ENCODE peak calls at places on chromosome 11, in nine cellular contexts. F, U, K, E, A, H, P, J and O are unnamed samples.

GRCh38 chr11:44749160-44749559 is 22.4 kb downstream of the TSPAN18 start:
- DNase-seq in F (no peak), U (no peak), K (no peak), E (no peak), A (no peak), H (no peak), P (no peak), J (no peak), O (no peak)

GRCh38 chr11:65498977-65499712 is at the start of gene MALAT1:
- DNase-seq in F (peak; percentile 96), U (peak; percentile 98), K (peak; percentile 91), E (peak; percentile 92), A (peak; percentile 95), H (no peak), P (peak; percentile 99), J (peak; percentile 96), O (no peak)

GRCh38 chr11:129374993-129375721 is 491 bp upstream of the BARX2 start:
- DNase-seq in F (no peak), U (no peak), K (no peak), E (peak; percentile 66), A (no peak), H (no peak), P (no peak), J (peak; percentile 25), O (no peak)

GRCh38 chr11:79626135-79626748 is 185.4 kb upstream of the TENM4 start:
- DNase-seq in F (no peak), U (no peak), K (no peak), E (no peak), A (no peak), H (peak; percentile 0), P (peak; percentile 32), J (no peak), O (peak; percentile 2)

GRCh38 chr11:129251067-129251466 is 58.9 kb upstream of the ARHGAP32 start:
- DNase-seq in F (no peak), U (peak; percentile 13), K (no peak), E (no peak), A (no peak), H (no peak), P (no peak), J (peak; percentile 64), O (no peak)

GRCh38 chr11:27213232-27213660 is 149.8 kb downstream of the CCDC34 start:
- DNase-seq in F (no peak), U (peak; percentile 84), K (peak; percentile 59), E (no peak), A (peak; percentile 95), H (peak; percentile 85), P (peak; percentile 38), J (peak; percentile 92), O (peak; percentile 80)

GRCh38 chr11:12537778-12538401 is 136.3 kb upstream of the TEAD1 start:
- DNase-seq in F (no peak), U (peak; percentile 47), K (no peak), E (peak; percentile 48), A (no peak), H (no peak), P (no peak), J (no peak), O (no peak)

GRCh38 chr11:36075053-36075452 is 131.2 kb downstream of the LDLRAD3 start:
- DNase-seq in F (no peak), U (peak; percentile 90), K (peak; percentile 65), E (no peak), A (peak; percentile 32), H (peak; percentile 76), P (no peak), J (peak; percentile 90), O (peak; percentile 94)

GRCh38 chr11:95991101-95991500 is 67.2 kb upstream of the MTMR2 start:
- DNase-seq in F (no peak), U (no peak), K (no peak), E (no peak), A (no peak), H (no peak), P (no peak), J (peak; percentile 33), O (no peak)

GRCh38 chr11:69540118-69541000 is 58.9 kb downstream of the LINC01488 start:
- DNase-seq in F (peak; percentile 66), U (no peak), K (no peak), E (peak; percentile 51), A (no peak), H (no peak), P (no peak), J (no peak), O (no peak)

GRCh38 chr11:64090811-64091516 is 55.2 kb downstream of the FLRT1 start:
- DNase-seq in F (no peak), U (peak; percentile 62), K (no peak), E (no peak), A (no peak), H (no peak), P (no peak), J (peak; percentile 13), O (no peak)

GRCh38 chr11:111360150-111361043 is 18.7 kb downstream of the POU2AF1 start:
- DNase-seq in F (no peak), U (no peak), K (no peak), E (no peak), A (no peak), H (no peak), P (peak; percentile 18), J (no peak), O (no peak)

GRCh38 chr11:36487619-36488018 is 22.5 kb downstream of the TRAF6 start:
- DNase-seq in F (no peak), U (no peak), K (no peak), E (no peak), A (no peak), H (no peak), P (no peak), J (no peak), O (no peak)

GRCh38 chr11:117198613-117199012 is 557 bp upstream of the TAGLN start:
- DNase-seq in F (no peak), U (no peak), K (no peak), E (no peak), A (no peak), H (no peak), P (no peak), J (no peak), O (no peak)

GRCh38 chr11:114846040-114846791 is 167.9 kb downstream of the NXPE2 start:
- DNase-seq in F (peak; percentile 61), U (no peak), K (no peak), E (peak; percentile 46), A (no peak), H (no peak), P (no peak), J (peak; percentile 4), O (no peak)

GRCh38 chr11:8503872-8504491 is 90.0 kb downstream of the STK33 start:
- DNase-seq in F (no peak), U (peak; percentile 0), K (no peak), E (no peak), A (no peak), H (no peak), P (no peak), J (no peak), O (no peak)

GRCh38 chr11:70306586-70307033 is 36.1 kb downstream of the PPFIA1 start:
- DNase-seq in F (no peak), U (no peak), K (no peak), E (no peak), A (no peak), H (no peak), P (no peak), J (no peak), O (no peak)

GRCh38 chr11:73402834-73403185 is 26.6 kb downstream of the RELT start:
- DNase-seq in F (no peak), U (peak; percentile 31), K (no peak), E (no peak), A (no peak), H (no peak), P (peak; percentile 43), J (peak; percentile 18), O (no peak)

GRCh38 chr11:95499516-95500135 is 268.6 kb upstream of the SESN3 start:
- DNase-seq in F (no peak), U (peak; percentile 36), K (no peak), E (no peak), A (no peak), H (no peak), P (no peak), J (no peak), O (peak; percentile 51)

GRCh38 chr11:113531575-113532451 is 56.6 kb upstream of the DRD2 start:
- DNase-seq in F (no peak), U (peak; percentile 56), K (no peak), E (no peak), A (no peak), H (no peak), P (no peak), J (no peak), O (no peak)

GRCh38 chr11:42901084-42901483 is 410.7 kb upstream of the API5 start:
- DNase-seq in F (no peak), U (no peak), K (no peak), E (no peak), A (no peak), H (no peak), P (no peak), J (no peak), O (no peak)

GRCh38 chr11:42906226-42906625 is 405.6 kb upstream of the API5 start:
- DNase-seq in F (no peak), U (no peak), K (no peak), E (no peak), A (no peak), H (no peak), P (no peak), J (no peak), O (no peak)
- TF ChIP-seq CTCF in F (no peak), U (no peak), K (no peak), E (no peak), A (no peak), H (no peak), P (no peak), J (no peak), O (no peak)

GRCh38 chr11:131462622-131463021 is 92.2 kb downstream of the NTM start:
- DNase-seq in F (no peak), U (no peak), K (no peak), E (no peak), A (no peak), H (no peak), P (no peak), J (no peak), O (no peak)
- H3K4me3 ChIP-seq in F (no peak overlapping the region), U (no peak overlapping the region), K (no peak overlapping the region), E (no peak overlapping the region), A (no peak overlapping the region), H (no peak overlapping the region), P (no peak overlapping the region), J (no peak overlapping the region), O (no peak overlapping the region)

DNA sequence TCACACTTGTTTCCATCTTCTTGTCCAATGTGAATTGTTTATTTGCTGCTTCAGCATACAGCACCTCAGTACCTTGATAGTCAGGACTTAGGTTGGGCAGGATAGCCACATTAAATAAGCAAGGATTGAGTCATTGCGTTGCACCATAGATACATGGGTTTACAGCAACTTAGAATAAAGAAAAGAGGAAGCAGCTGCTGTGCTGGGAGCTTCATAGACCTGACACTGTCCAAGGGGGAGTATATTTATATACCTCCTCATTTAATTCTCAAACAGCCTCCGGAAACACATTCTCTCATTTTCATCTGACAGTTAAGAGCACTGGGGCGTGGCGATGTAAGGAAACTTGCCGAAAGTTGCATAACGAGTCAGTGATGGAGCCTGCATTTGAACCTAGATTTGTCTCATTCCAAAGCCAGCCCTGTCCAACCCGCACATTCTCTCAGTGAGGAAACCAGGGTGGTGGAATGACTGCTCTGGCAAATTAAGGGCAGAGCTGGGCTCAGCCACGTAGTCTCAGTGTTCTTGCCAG is 42.2 kb downstream of the UBASH3B start:
- DNase-seq in F (no peak), U (peak; percentile 52), K (no peak), E (no peak), A (no peak), H (no peak), P (peak; percentile 67), J (peak; percentile 67), O (no peak)
- TF ChIP-seq CTCF in F (no peak), U (no peak), K (no peak), E (no peak), A (no peak), H (no peak), P (no peak), J (no peak), O (no peak)

GRCh38 chr11:860238-861104 is 17.8 kb downstream of the TSPAN4 start:
- DNase-seq in F (no peak), U (no peak), K (no peak), E (no peak), A (no peak), H (no peak), P (no peak), J (no peak), O (no peak)
- H3K4me3 ChIP-seq in F (no peak overlapping the region), U (no peak overlapping the region), K (no peak overlapping the region), E (no peak overlapping the region), A (no peak overlapping the region), H (no peak overlapping the region), P (no peak overlapping the region), J (no peak overlapping the region), O (no peak overlapping the region)